ENCODE peak calls at places on chromosomes 16 and 17, in nine cellular contexts. One of them, this sample, is unnamed.

GRCh38 chr17:40363480-40363838 is 1.1 kb downstream of the GJD3 start:
- DNase-seq in Panc1: no peak
- DNase-seq in HL-60: peak
- DNase-seq in SK-N-SH: no peak
- DNase-seq in A549: no peak
- DNase-seq in HCT116: no peak
- DNase-seq in HepG2: no peak
- DNase-seq in GM12878: no peak
- DNase-seq in K562: no peak
- DNase-seq in this sample: no peak

GRCh38 chr16:18041864-18042834 is 294.4 kb downstream of the NPIPA8 start:
- DNase-seq in GM12878: no peak
- DNase-seq in K562: no peak
- DNase-seq in HCT116: no peak
- DNase-seq in A549: no peak
- DNase-seq in Panc1: no peak
- DNase-seq in HL-60: no peak
- DNase-seq in HepG2: no peak
- DNase-seq in SK-N-SH: no peak
- DNase-seq in this sample: no peak

GRCh38 chr16:78292726-78293380 is 193.4 kb downstream of the WWOX start:
- DNase-seq in Panc1: no peak
- DNase-seq in HepG2: peak
- DNase-seq in SK-N-SH: no peak
- DNase-seq in GM12878: no peak
- DNase-seq in HL-60: no peak
- DNase-seq in A549: no peak
- DNase-seq in HCT116: no peak
- DNase-seq in K562: no peak
- DNase-seq in this sample: no peak

GRCh38 chr17:67125417-67125816 is 81.1 kb downstream of the CACNG1 start:
- DNase-seq in A549: no peak
- DNase-seq in HCT116: no peak
- DNase-seq in HepG2: no peak
- DNase-seq in Panc1: no peak
- DNase-seq in HL-60: no peak
- DNase-seq in GM12878: no peak
- DNase-seq in K562: peak
- DNase-seq in SK-N-SH: peak
- DNase-seq in this sample: no peak

GRCh38 chr17:28657756-28658155 is 4.0 kb downstream of the SDF2 start:
- DNase-seq in K562: no peak
- DNase-seq in GM12878: no peak
- DNase-seq in Panc1: no peak
- DNase-seq in HL-60: no peak
- DNase-seq in HCT116: no peak
- DNase-seq in A549: no peak
- DNase-seq in HepG2: no peak
- DNase-seq in SK-N-SH: no peak
- DNase-seq in this sample: no peak

GRCh38 chr16:70592106-70592571 is 54.2 kb upstream of the IL34 start:
- DNase-seq in Panc1: no peak
- DNase-seq in SK-N-SH: no peak
- DNase-seq in HL-60: no peak
- DNase-seq in K562: no peak
- DNase-seq in GM12878: no peak
- DNase-seq in A549: no peak
- DNase-seq in HCT116: no peak
- DNase-seq in HepG2: no peak
- DNase-seq in this sample: no peak

GRCh38 chr17:17455173-17455572 is 21.6 kb upstream of the MED9 start:
- DNase-seq in Panc1: no peak
- DNase-seq in HCT116: no peak
- DNase-seq in HL-60: no peak
- DNase-seq in A549: no peak
- DNase-seq in K562: no peak
- DNase-seq in GM12878: no peak
- DNase-seq in SK-N-SH: no peak
- DNase-seq in HepG2: no peak
- DNase-seq in this sample: no peak

GRCh38 chr16:81723098-81723723 is 55.9 kb upstream of the PLCG2 start:
- DNase-seq in K562: peak
- DNase-seq in HL-60: no peak
- DNase-seq in HCT116: peak
- DNase-seq in Panc1: peak
- DNase-seq in HepG2: peak
- DNase-seq in GM12878: peak
- DNase-seq in SK-N-SH: peak
- DNase-seq in A549: peak
- DNase-seq in this sample: peak

GRCh38 chr17:2262146-2262587 is 41.4 kb downstream of the SMG6 start:
- DNase-seq in HL-60: no peak
- DNase-seq in GM12878: no peak
- DNase-seq in SK-N-SH: no peak
- DNase-seq in HepG2: no peak
- DNase-seq in K562: no peak
- DNase-seq in HCT116: no peak
- DNase-seq in Panc1: no peak
- DNase-seq in A549: no peak
- DNase-seq in this sample: no peak

GRCh38 chr16:30127994-30128393 is 5.0 kb upstream of the MAPK3 start:
- DNase-seq in HCT116: no peak
- DNase-seq in HL-60: no peak
- DNase-seq in A549: no peak
- DNase-seq in GM12878: no peak
- DNase-seq in Panc1: no peak
- DNase-seq in HepG2: no peak
- DNase-seq in SK-N-SH: no peak
- DNase-seq in K562: no peak
- DNase-seq in this sample: no peak

GRCh38 chr16:55437627-55438026 is 41.4 kb upstream of the MMP2 start:
- DNase-seq in GM12878: no peak
- DNase-seq in HepG2: no peak
- DNase-seq in SK-N-SH: no peak
- DNase-seq in HL-60: peak
- DNase-seq in Panc1: no peak
- DNase-seq in HCT116: no peak
- DNase-seq in A549: no peak
- DNase-seq in K562: no peak
- DNase-seq in this sample: no peak

GRCh38 chr16:67349172-67349571 is 22.6 kb downstream of the LRRC36 start:
- DNase-seq in HepG2: peak
- DNase-seq in A549: no peak
- DNase-seq in K562: peak
- DNase-seq in GM12878: no peak
- DNase-seq in Panc1: no peak
- DNase-seq in HL-60: no peak
- DNase-seq in HCT116: peak
- DNase-seq in SK-N-SH: peak
- DNase-seq in this sample: peak

GRCh38 chr17:66720027-66720426 is 114.9 kb upstream of the CACNG5 start:
- DNase-seq in HCT116: no peak
- DNase-seq in A549: no peak
- DNase-seq in GM12878: no peak
- DNase-seq in Panc1: no peak
- DNase-seq in K562: no peak
- DNase-seq in HL-60: no peak
- DNase-seq in HepG2: no peak
- DNase-seq in SK-N-SH: no peak
- DNase-seq in this sample: no peak

GRCh38 chr17:7445011-7445927 is at the start of gene CHRNB1:
- DNase-seq in SK-N-SH: peak
- DNase-seq in Panc1: no peak
- DNase-seq in HL-60: no peak
- DNase-seq in GM12878: no peak
- DNase-seq in A549: peak
- DNase-seq in HCT116: peak
- DNase-seq in HepG2: peak
- DNase-seq in K562: peak
- DNase-seq in this sample: peak

GRCh38 chr17:40320771-40321501 is 12.0 kb downstream of the RARA start:
- DNase-seq in A549: no peak
- DNase-seq in HL-60: no peak
- DNase-seq in HepG2: no peak
- DNase-seq in K562: peak
- DNase-seq in SK-N-SH: no peak
- DNase-seq in HCT116: no peak
- DNase-seq in GM12878: no peak
- DNase-seq in Panc1: no peak
- DNase-seq in this sample: no peak

GRCh38 chr16:2500937-2501750 is 12.6 kb upstream of the ATP6V0C start:
- DNase-seq in HL-60: no peak
- DNase-seq in SK-N-SH: peak
- DNase-seq in K562: peak
- DNase-seq in HCT116: no peak
- DNase-seq in A549: peak
- DNase-seq in HepG2: peak
- DNase-seq in Panc1: peak
- DNase-seq in GM12878: peak
- DNase-seq in this sample: peak

GRCh38 chr17:6365187-6365943 is 69.6 kb downstream of the AIPL1 start:
- DNase-seq in Panc1: peak
- DNase-seq in HL-60: no peak
- DNase-seq in A549: peak
- DNase-seq in GM12878: no peak
- DNase-seq in K562: no peak
- DNase-seq in HepG2: no peak
- DNase-seq in SK-N-SH: no peak
- DNase-seq in HCT116: no peak
- DNase-seq in this sample: no peak

DNA sequence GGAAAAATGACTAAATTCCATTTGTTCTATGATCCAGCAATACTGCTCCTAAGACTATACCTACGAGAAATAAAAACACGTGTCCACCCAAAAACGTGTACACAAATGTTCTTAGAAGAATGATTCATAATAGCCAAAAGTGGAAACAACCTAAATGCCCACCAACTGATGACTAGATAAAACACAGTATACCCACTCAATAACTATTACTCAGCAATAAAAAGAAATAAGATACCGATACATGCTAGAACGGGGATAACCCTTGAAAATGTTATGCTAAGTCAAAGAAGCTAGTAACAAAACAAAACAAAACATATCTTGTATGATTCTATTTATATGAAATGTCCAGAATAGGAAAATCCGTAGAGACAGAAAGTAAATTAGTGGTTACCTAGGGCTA is 17.6 kb downstream of the CCL16 start:
- DNase-seq in HepG2: no peak
- DNase-seq in GM12878: no peak
- DNase-seq in HCT116: no peak
- DNase-seq in Panc1: no peak
- DNase-seq in A549: no peak
- DNase-seq in K562: no peak
- DNase-seq in SK-N-SH: no peak
- DNase-seq in HL-60: no peak
- DNase-seq in this sample: no peak
- H3K4me3 ChIP-seq in HepG2: no peak
- H3K4me3 ChIP-seq in GM12878: no peak
- H3K4me3 ChIP-seq in HCT116: no peak
- H3K4me3 ChIP-seq in Panc1: no peak
- H3K4me3 ChIP-seq in A549: no peak
- H3K4me3 ChIP-seq in K562: no peak
- H3K4me3 ChIP-seq in SK-N-SH: no peak
- H3K4me3 ChIP-seq in HL-60: no peak
- H3K4me3 ChIP-seq in this sample: no peak

GRCh38 chr17:78252701-78253635 is 21.5 kb downstream of the TMEM235 start:
- DNase-seq in HL-60: no peak
- DNase-seq in SK-N-SH: no peak
- DNase-seq in A549: no peak
- DNase-seq in HCT116: no peak
- DNase-seq in GM12878: no peak
- DNase-seq in K562: no peak
- DNase-seq in Panc1: no peak
- DNase-seq in HepG2: no peak
- DNase-seq in this sample: no peak
- H3K27ac ChIP-seq in HL-60: no peak
- H3K27ac ChIP-seq in SK-N-SH: peak
- H3K27ac ChIP-seq in A549: no peak
- H3K27ac ChIP-seq in HCT116: no peak
- H3K27ac ChIP-seq in GM12878: no peak
- H3K27ac ChIP-seq in K562: peak
- H3K27ac ChIP-seq in Panc1: no peak
- H3K27ac ChIP-seq in HepG2: no peak
- H3K27ac ChIP-seq in this sample: no peak

GRCh38 chr16:11071829-11072228 is 127.5 kb downstream of the CLEC16A start:
- DNase-seq in HL-60: no peak
- DNase-seq in HepG2: no peak
- DNase-seq in SK-N-SH: no peak
- DNase-seq in A549: no peak
- DNase-seq in K562: no peak
- DNase-seq in Panc1: no peak
- DNase-seq in HCT116: no peak
- DNase-seq in GM12878: no peak
- DNase-seq in this sample: no peak
- TF ChIP-seq REST in HL-60: no peak
- TF ChIP-seq REST in HepG2: no peak
- TF ChIP-seq REST in SK-N-SH: no peak
- TF ChIP-seq REST in A549: no peak
- TF ChIP-seq REST in K562: no peak
- TF ChIP-seq REST in Panc1: no peak
- TF ChIP-seq REST in HCT116: no peak
- TF ChIP-seq REST in GM12878: no peak
- TF ChIP-seq REST in this sample: no peak

GRCh38 chr17:19533036-19533717 is 477 bp upstream of the SLC47A1 start:
- DNase-seq in SK-N-SH: no peak
- DNase-seq in HL-60: no peak
- DNase-seq in HepG2: no peak
- DNase-seq in K562: no peak
- DNase-seq in A549: no peak
- DNase-seq in GM12878: no peak
- DNase-seq in HCT116: no peak
- DNase-seq in Panc1: no peak
- DNase-seq in this sample: no peak
- H3K4me3 ChIP-seq in SK-N-SH: peak
- H3K4me3 ChIP-seq in HL-60: no peak
- H3K4me3 ChIP-seq in HepG2: peak
- H3K4me3 ChIP-seq in K562: no peak
- H3K4me3 ChIP-seq in A549: peak
- H3K4me3 ChIP-seq in GM12878: no peak
- H3K4me3 ChIP-seq in HCT116: no peak
- H3K4me3 ChIP-seq in Panc1: peak
- H3K4me3 ChIP-seq in this sample: peak

This sample was measured in GM23338.